ENCODE peak calls at places on chromosomes 1 and 21, in four cellular contexts. H, U, W and T are unnamed samples.

GRCh38 chr1:6459850-6460265 is 6.1 kb downstream of the TNFRSF25 start:
- DNase-seq in H (no peak), U (peak), W (no peak), T (no peak)

GRCh38 chr1:236844499-236845271 is 49.6 kb downstream of the MTR start:
- DNase-seq in H (peak), U (no peak), W (no peak), T (no peak)

GRCh38 chr1:17913326-17914115 is 158.4 kb downstream of the ACTL8 start:
- DNase-seq in H (no peak), U (no peak), W (no peak), T (no peak)

GRCh38 chr1:29546496-29546895 is 310.2 kb downstream of the PTPRU start:
- DNase-seq in H (no peak), U (no peak), W (no peak), T (no peak)

GRCh38 chr21:42063206-42063577 is 7.9 kb upstream of the UMODL1 start:
- DNase-seq in H (no peak), U (no peak), W (peak), T (no peak)

GRCh38 chr1:51616903-51617708 is at the start of gene OSBPL9:
- DNase-seq in H (peak), U (peak), W (peak), T (peak)

GRCh38 chr21:17003221-17003620 is 509.6 kb upstream of the CXADR start:
- DNase-seq in H (peak), U (no peak), W (no peak), T (no peak)

GRCh38 chr1:197928849-197929336 is 11.7 kb downstream of the LHX9 start:
- DNase-seq in H (no peak), U (peak), W (no peak), T (no peak)

GRCh38 chr1:234958702-234959649 is 169.7 kb downstream of the TOMM20 start:
- DNase-seq in H (no peak), U (no peak), W (no peak), T (no peak)

GRCh38 chr1:164602142-164602429 is 43.1 kb downstream of the PBX1 start:
- DNase-seq in H (no peak), U (no peak), W (no peak), T (no peak)

GRCh38 chr21:39934895-39935294 is 67.7 kb downstream of the PCP4 start:
- DNase-seq in H (no peak), U (no peak), W (no peak), T (no peak)

GRCh38 chr1:99146129-99146848 is 118.0 kb upstream of the PLPPR4 start:
- DNase-seq in H (no peak), U (no peak), W (no peak), T (no peak)

GRCh38 chr1:11052839-11053757 is 6.1 kb upstream of the MASP2 start:
- DNase-seq in H (no peak), U (peak), W (no peak), T (no peak)

GRCh38 chr21:43979654-43980053 is 32.5 kb upstream of the TRAPPC10 start:
- DNase-seq in H (no peak), U (no peak), W (no peak), T (no peak)
- TF ChIP-seq CTCF in H (peak), U (peak), W (no peak), T (no peak)

DNA sequence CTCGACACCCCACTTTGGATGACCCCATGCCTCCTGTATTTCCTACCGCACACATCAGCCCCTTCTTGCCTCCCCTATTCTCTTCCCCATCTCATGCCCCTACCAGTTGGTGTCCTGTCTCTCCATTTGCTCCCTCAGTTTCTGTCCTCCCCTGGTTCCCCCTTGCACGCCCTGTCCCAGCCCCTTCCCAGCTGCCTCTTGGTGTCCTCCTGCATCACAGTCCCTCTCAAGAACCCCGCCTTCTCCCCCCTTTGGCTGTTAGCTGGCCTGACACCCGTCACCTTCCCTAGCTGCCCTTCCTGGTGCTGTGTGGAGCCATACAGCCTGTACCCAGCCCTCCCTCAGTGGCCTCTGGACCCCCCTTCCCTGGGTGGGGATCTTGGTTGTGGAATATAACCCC is 41.5 kb upstream of the NFASC start:
- DNase-seq in H (no peak), U (no peak), W (no peak), T (no peak)
- TF ChIP-seq FOS in H (no peak), U (no peak), W (no peak), T (no peak)

GRCh38 chr1:27351541-27352107 is 9.8 kb downstream of the SYTL1 start:
- DNase-seq in H (no peak), U (peak), W (no peak), T (no peak)
- TF ChIP-seq CTCF in H (no peak), U (no peak), W (no peak), T (no peak)

DNA sequence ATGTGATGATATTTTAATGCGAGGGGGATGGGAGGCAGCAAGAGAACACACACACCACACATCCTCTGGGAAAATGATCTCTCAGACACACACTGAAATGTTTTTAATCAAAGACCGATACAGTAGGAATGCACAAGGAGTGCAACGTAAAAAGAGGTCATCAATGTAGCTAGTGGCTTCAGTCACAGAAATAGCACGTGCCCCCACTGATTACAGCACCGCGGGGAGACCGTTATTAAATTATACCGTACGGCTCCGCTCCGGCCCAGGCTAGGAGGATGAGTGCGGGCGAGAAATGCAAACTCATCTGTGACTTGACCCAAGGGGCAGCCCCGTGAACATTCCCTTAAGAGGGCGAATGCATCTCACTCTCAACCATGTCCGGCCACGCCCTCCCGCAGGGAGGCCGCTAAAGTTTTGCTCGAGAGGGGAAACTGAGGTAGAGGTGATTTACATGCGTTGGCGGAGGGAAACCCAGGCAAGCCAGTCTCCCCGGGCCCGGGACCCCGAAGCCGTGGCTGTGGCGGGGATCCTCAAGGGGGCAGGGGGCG is 552 bp downstream of the UBR4 start:
- DNase-seq in H (peak), U (no peak), W (no peak), T (peak)
- TF ChIP-seq FOS in H (no peak), U (no peak), W (no peak), T (no peak)

DNA sequence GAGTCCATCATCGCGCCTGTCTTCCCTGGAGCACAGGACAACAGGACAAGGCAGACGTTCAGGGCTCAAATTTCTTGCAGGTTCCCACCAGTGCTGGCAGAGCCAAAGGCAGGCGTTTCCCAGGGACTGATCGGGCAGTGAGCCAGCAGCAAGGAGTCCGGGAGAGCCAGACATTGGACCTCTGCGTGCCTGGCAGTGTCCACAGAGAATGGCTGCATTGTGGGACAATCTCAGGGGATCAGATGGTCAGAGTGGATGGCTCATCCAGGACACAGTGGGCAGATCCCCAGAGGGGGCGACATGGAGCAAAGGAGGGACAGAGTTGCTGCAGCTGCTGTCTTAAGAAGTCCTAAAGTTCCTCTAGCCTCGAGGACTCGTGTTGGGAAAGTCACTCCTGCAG is 4.6 kb downstream of the TMEM63A start:
- DNase-seq in H (peak), U (no peak), W (no peak), T (peak)
- TF ChIP-seq CTCF in H (peak), U (peak), W (peak), T (peak)

GRCh38 chr1:23026573-23026972 is 7.3 kb downstream of the KDM1A start:
- DNase-seq in H (no peak), U (no peak), W (no peak), T (no peak)
- TF ChIP-seq FOS in H (no peak), U (no peak), W (no peak), T (no peak)

DNA sequence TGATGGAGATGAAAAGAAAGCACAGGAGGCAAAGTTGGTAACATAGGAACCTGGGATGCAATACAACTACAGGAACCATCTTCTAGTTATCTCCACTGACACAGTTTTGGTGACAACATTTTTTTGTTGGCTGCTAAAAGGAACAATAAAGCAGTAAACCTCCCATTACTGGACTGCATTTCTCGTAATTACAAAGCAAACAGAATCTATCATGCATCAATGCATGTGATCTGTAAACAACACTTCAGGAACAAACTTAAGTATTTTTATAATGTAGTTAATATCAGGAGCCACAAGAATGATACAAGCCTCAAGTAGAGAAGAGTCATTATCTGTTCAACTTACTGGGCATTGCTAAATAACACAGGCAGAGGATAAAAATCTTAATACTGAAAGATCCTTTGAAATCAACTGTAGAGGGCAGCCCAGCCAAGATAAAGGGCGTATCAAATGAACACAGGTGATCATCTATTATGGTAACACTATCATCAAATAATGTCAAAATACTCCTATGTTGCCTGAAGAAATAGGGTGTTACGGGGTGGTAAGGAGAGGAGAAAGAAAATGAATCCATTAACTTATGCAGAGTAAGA is 193.3 kb downstream of the EIF4G3 start:
- DNase-seq in H (no peak), U (no peak), W (no peak), T (no peak)
- TF ChIP-seq CTCF in H (peak), U (no peak), W (no peak), T (no peak)

GRCh38 chr1:24009406-24009805 is 29.3 kb upstream of the SRSF10 start:
- DNase-seq in H (peak), U (no peak), W (no peak), T (peak)
- TF ChIP-seq FOS in H (peak), U (no peak), W (no peak), T (peak)